ENCODE peak calls at places on chromosomes 3 and 15, in six cellular contexts. One of them, this sample, is unnamed.

GRCh38 chr15:87863152-87863551 is 393.4 kb downstream of the NTRK3 start:
- DNase-seq in endodermal cell: peak
- DNase-seq in fibroblast of pulmonary artery: peak
- DNase-seq in esophagus squamous epithelium: no peak
- DNase-seq in epithelial cell of esophagus: no peak
- DNase-seq in uterus: no peak
- DNase-seq in this sample: no peak

GRCh38 chr3:53182759-53183355 is 21.8 kb downstream of the PRKCD start:
- DNase-seq in endodermal cell: no peak
- DNase-seq in fibroblast of pulmonary artery: no peak
- DNase-seq in esophagus squamous epithelium: no peak
- DNase-seq in epithelial cell of esophagus: no peak
- DNase-seq in uterus: no peak
- DNase-seq in this sample: no peak

GRCh38 chr15:69880616-69881309 is 217.0 kb downstream of the TLE3 start:
- DNase-seq in endodermal cell: no peak
- DNase-seq in fibroblast of pulmonary artery: no peak
- DNase-seq in esophagus squamous epithelium: no peak
- DNase-seq in epithelial cell of esophagus: no peak
- DNase-seq in uterus: no peak
- DNase-seq in this sample: no peak

GRCh38 chr3:56180433-56180832 is 287.8 kb downstream of the ERC2 start:
- DNase-seq in endodermal cell: no peak
- DNase-seq in fibroblast of pulmonary artery: no peak
- DNase-seq in esophagus squamous epithelium: no peak
- DNase-seq in epithelial cell of esophagus: no peak
- DNase-seq in uterus: no peak
- DNase-seq in this sample: no peak

GRCh38 chr3:190375250-190375649 is 12.7 kb upstream of the CLDN16 start:
- DNase-seq in endodermal cell: no peak
- DNase-seq in fibroblast of pulmonary artery: no peak
- DNase-seq in esophagus squamous epithelium: no peak
- DNase-seq in epithelial cell of esophagus: no peak
- DNase-seq in uterus: no peak
- DNase-seq in this sample: no peak

GRCh38 chr3:23019596-23020300 is 183.4 kb upstream of the UBE2E2 start:
- DNase-seq in endodermal cell: no peak
- DNase-seq in fibroblast of pulmonary artery: peak
- DNase-seq in esophagus squamous epithelium: no peak
- DNase-seq in epithelial cell of esophagus: peak
- DNase-seq in uterus: no peak
- DNase-seq in this sample: no peak

GRCh38 chr3:99409961-99410360 is 228.4 kb upstream of the COL8A1 start:
- DNase-seq in endodermal cell: no peak
- DNase-seq in fibroblast of pulmonary artery: no peak
- DNase-seq in esophagus squamous epithelium: no peak
- DNase-seq in epithelial cell of esophagus: no peak
- DNase-seq in uterus: no peak
- DNase-seq in this sample: no peak

GRCh38 chr15:40016224-40016865 is 22.6 kb downstream of the SRP14 start:
- DNase-seq in endodermal cell: no peak
- DNase-seq in fibroblast of pulmonary artery: peak
- DNase-seq in esophagus squamous epithelium: no peak
- DNase-seq in epithelial cell of esophagus: no peak
- DNase-seq in uterus: no peak
- DNase-seq in this sample: no peak

GRCh38 chr3:32421991-32422859 is 30.6 kb downstream of the CMTM7 start:
- DNase-seq in endodermal cell: no peak
- DNase-seq in fibroblast of pulmonary artery: peak
- DNase-seq in esophagus squamous epithelium: peak
- DNase-seq in epithelial cell of esophagus: peak
- DNase-seq in uterus: peak
- DNase-seq in this sample: no peak

GRCh38 chr15:31352283-31352880 is 25.7 kb downstream of the KLF13 start:
- DNase-seq in endodermal cell: no peak
- DNase-seq in fibroblast of pulmonary artery: no peak
- DNase-seq in esophagus squamous epithelium: no peak
- DNase-seq in epithelial cell of esophagus: no peak
- DNase-seq in uterus: no peak
- DNase-seq in this sample: no peak

GRCh38 chr3:191120447-191121304 is 78.4 kb upstream of the OSTN start:
- DNase-seq in endodermal cell: no peak
- DNase-seq in fibroblast of pulmonary artery: no peak
- DNase-seq in esophagus squamous epithelium: no peak
- DNase-seq in epithelial cell of esophagus: no peak
- DNase-seq in uterus: no peak
- DNase-seq in this sample: no peak

GRCh38 chr15:66878761-66879160 is 176.7 kb downstream of the SMAD6 start:
- DNase-seq in endodermal cell: peak
- DNase-seq in fibroblast of pulmonary artery: no peak
- DNase-seq in esophagus squamous epithelium: no peak
- DNase-seq in epithelial cell of esophagus: no peak
- DNase-seq in uterus: no peak
- DNase-seq in this sample: no peak

GRCh38 chr3:27293954-27294353 is 75.2 kb downstream of the NEK10 start:
- DNase-seq in endodermal cell: no peak
- DNase-seq in fibroblast of pulmonary artery: no peak
- DNase-seq in esophagus squamous epithelium: no peak
- DNase-seq in epithelial cell of esophagus: peak
- DNase-seq in uterus: no peak
- DNase-seq in this sample: peak

GRCh38 chr3:67640023-67640660 is 14.3 kb downstream of the SUCLG2 start:
- DNase-seq in endodermal cell: no peak
- DNase-seq in fibroblast of pulmonary artery: no peak
- DNase-seq in esophagus squamous epithelium: no peak
- DNase-seq in epithelial cell of esophagus: no peak
- DNase-seq in uterus: no peak
- DNase-seq in this sample: no peak

GRCh38 chr3:166752214-166752613 is 627.9 kb downstream of the ZBBX start:
- DNase-seq in endodermal cell: no peak
- DNase-seq in fibroblast of pulmonary artery: no peak
- DNase-seq in esophagus squamous epithelium: no peak
- DNase-seq in epithelial cell of esophagus: no peak
- DNase-seq in uterus: no peak
- DNase-seq in this sample: no peak

GRCh38 chr3:102181202-102181920 is 253.5 kb upstream of the ZPLD1 start:
- DNase-seq in endodermal cell: no peak
- DNase-seq in fibroblast of pulmonary artery: peak
- DNase-seq in esophagus squamous epithelium: no peak
- DNase-seq in epithelial cell of esophagus: no peak
- DNase-seq in uterus: no peak
- DNase-seq in this sample: peak

GRCh38 chr3:102178817-102179216 is 256.0 kb upstream of the ZPLD1 start:
- DNase-seq in endodermal cell: no peak
- DNase-seq in fibroblast of pulmonary artery: no peak
- DNase-seq in esophagus squamous epithelium: no peak
- DNase-seq in epithelial cell of esophagus: peak
- DNase-seq in uterus: no peak
- DNase-seq in this sample: no peak

GRCh38 chr3:102182162-102182561 is 252.7 kb upstream of the ZPLD1 start:
- DNase-seq in endodermal cell: no peak
- DNase-seq in fibroblast of pulmonary artery: peak
- DNase-seq in esophagus squamous epithelium: no peak
- DNase-seq in epithelial cell of esophagus: peak
- DNase-seq in uterus: no peak
- DNase-seq in this sample: no peak

GRCh38 chr3:102179321-102180290 is 255.2 kb upstream of the ZPLD1 start:
- DNase-seq in endodermal cell: no peak
- DNase-seq in fibroblast of pulmonary artery: peak
- DNase-seq in esophagus squamous epithelium: no peak
- DNase-seq in epithelial cell of esophagus: peak
- DNase-seq in uterus: no peak
- DNase-seq in this sample: no peak

DNA sequence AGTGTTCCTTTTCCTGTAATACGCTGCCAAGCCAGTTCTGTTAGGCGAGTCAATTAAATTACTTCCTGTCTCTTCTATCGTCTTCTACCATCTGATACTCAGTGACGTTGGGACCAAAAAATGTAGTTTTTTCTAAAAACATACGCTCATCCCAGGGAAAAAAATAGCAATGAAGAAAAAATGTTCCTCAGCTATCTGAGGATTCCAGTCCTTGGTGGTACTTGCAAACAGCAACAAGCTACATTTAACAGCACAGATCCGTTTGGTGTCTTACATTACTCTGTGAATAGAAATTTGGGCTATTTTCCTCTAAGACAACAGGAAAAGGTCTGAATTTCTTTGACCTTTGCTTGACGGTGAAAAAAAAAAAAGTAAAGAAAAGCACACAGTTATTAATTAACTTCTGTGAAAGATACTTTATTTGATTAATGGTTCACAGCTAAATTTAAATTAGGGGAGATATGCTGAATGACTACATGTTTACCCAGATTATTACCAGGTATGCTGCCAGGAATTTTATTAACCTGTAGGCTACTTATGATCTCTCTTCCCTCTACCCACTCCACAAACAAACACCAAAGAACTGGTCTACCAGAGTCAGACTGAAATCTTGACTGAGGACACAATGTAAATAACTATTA is 254.4 kb upstream of the ZPLD1 start:
- DNase-seq in endodermal cell: no peak
- DNase-seq in fibroblast of pulmonary artery: peak
- DNase-seq in esophagus squamous epithelium: no peak
- DNase-seq in epithelial cell of esophagus: peak
- DNase-seq in uterus: no peak
- DNase-seq in this sample: peak
- H3K4me3 ChIP-seq in endodermal cell: no peak
- H3K4me3 ChIP-seq in fibroblast of pulmonary artery: no peak
- H3K4me3 ChIP-seq in esophagus squamous epithelium: no peak
- H3K4me3 ChIP-seq in epithelial cell of esophagus: no peak
- H3K4me3 ChIP-seq in uterus: no peak
- H3K4me3 ChIP-seq in this sample: no peak

GRCh38 chr15:65054333-65055200 is 9.4 kb downstream of the SLC51B start:
- DNase-seq in endodermal cell: peak
- DNase-seq in fibroblast of pulmonary artery: peak
- DNase-seq in esophagus squamous epithelium: no peak
- DNase-seq in epithelial cell of esophagus: peak
- DNase-seq in uterus: peak
- DNase-seq in this sample: no peak
- H3K4me3 ChIP-seq in endodermal cell: no peak
- H3K4me3 ChIP-seq in fibroblast of pulmonary artery: no peak
- H3K4me3 ChIP-seq in esophagus squamous epithelium: no peak
- H3K4me3 ChIP-seq in epithelial cell of esophagus: no peak
- H3K4me3 ChIP-seq in uterus: no peak
- H3K4me3 ChIP-seq in this sample: no peak

GRCh38 chr3:192917258-192917507 is 473 bp downstream of the MB21D2 start:
- DNase-seq in endodermal cell: no peak
- DNase-seq in fibroblast of pulmonary artery: no peak
- DNase-seq in esophagus squamous epithelium: no peak
- DNase-seq in epithelial cell of esophagus: no peak
- DNase-seq in uterus: no peak
- DNase-seq in this sample: no peak

GRCh38 chr3:192916455-192917257 is 1.0 kb downstream of the MB21D2 start:
- DNase-seq in endodermal cell: peak
- DNase-seq in fibroblast of pulmonary artery: peak
- DNase-seq in esophagus squamous epithelium: no peak
- DNase-seq in epithelial cell of esophagus: peak
- DNase-seq in uterus: peak
- DNase-seq in this sample: no peak

GRCh38 chr3:192915306-192915705 is 2.4 kb downstream of the MB21D2 start:
- DNase-seq in endodermal cell: peak
- DNase-seq in fibroblast of pulmonary artery: peak
- DNase-seq in esophagus squamous epithelium: no peak
- DNase-seq in epithelial cell of esophagus: peak
- DNase-seq in uterus: no peak
- DNase-seq in this sample: no peak

GRCh38 chr3:192914873-192915272 is 2.8 kb downstream of the MB21D2 start:
- DNase-seq in endodermal cell: no peak
- DNase-seq in fibroblast of pulmonary artery: no peak
- DNase-seq in esophagus squamous epithelium: no peak
- DNase-seq in epithelial cell of esophagus: no peak
- DNase-seq in uterus: no peak
- DNase-seq in this sample: no peak

DNA sequence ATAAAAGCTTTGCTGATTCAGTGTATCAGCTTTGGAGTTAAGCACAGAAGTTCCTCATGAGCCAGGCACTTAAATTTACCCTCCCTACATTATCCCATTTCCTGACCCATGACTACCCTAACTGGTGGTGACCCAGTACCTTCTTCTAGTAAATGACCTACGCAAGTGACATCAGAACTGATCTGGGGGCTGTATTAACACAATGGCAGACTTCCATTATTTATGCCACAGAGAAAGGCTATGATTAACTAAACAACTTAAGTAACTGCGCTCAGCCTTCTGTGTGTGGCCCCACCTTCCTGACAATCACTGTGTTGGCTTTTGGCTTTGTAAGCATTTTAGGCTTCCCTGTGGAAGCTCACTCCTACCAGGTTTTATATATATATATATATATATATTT is 1.9 kb downstream of the MB21D2 start:
- DNase-seq in endodermal cell: no peak
- DNase-seq in fibroblast of pulmonary artery: peak
- DNase-seq in esophagus squamous epithelium: no peak
- DNase-seq in epithelial cell of esophagus: peak
- DNase-seq in uterus: no peak
- DNase-seq in this sample: no peak
- H3K4me3 ChIP-seq in endodermal cell: peak
- H3K4me3 ChIP-seq in fibroblast of pulmonary artery: peak
- H3K4me3 ChIP-seq in esophagus squamous epithelium: peak
- H3K4me3 ChIP-seq in epithelial cell of esophagus: peak
- H3K4me3 ChIP-seq in uterus: no peak
- H3K4me3 ChIP-seq in this sample: peak

GRCh38 chr15:60648928-60649679 is 170.2 kb upstream of the ICE2 start:
- DNase-seq in endodermal cell: no peak
- DNase-seq in fibroblast of pulmonary artery: no peak
- DNase-seq in esophagus squamous epithelium: no peak
- DNase-seq in epithelial cell of esophagus: no peak
- DNase-seq in uterus: no peak
- DNase-seq in this sample: no peak
- H3K4me3 ChIP-seq in endodermal cell: no peak
- H3K4me3 ChIP-seq in fibroblast of pulmonary artery: no peak
- H3K4me3 ChIP-seq in esophagus squamous epithelium: no peak
- H3K4me3 ChIP-seq in epithelial cell of esophagus: no peak
- H3K4me3 ChIP-seq in uterus: no peak
- H3K4me3 ChIP-seq in this sample: no peak